ENCODE peak calls at places on chromosomes 3 and 15, in nine cellular contexts. U, Y, E, I, J, Z, F, T and V are unnamed samples.

GRCh38 chr3:195853930-195854478 is 42.3 kb upstream of the MUC4 start:
- DNase-seq in F (no peak), Y (no peak), J (no peak), U (no peak), E (no peak), T (no peak), I (no peak), Z (no peak), V (no peak)

GRCh38 chr3:8981700-8982099 is 18.4 kb upstream of the RAD18 start:
- DNase-seq in U (no peak), E (no peak), J (no peak), Z (no peak), I (no peak), T (no peak), F (no peak), Y (no peak), V (no peak)

GRCh38 chr3:128548011-128548410 is 55.0 kb upstream of the GATA2 start:
- DNase-seq in U (no peak), Z (no peak), J (no peak), F (no peak), Y (no peak), E (no peak), T (no peak), I (no peak), V (no peak)

GRCh38 chr3:185693985-185694675 is 108.0 kb downstream of the SENP2 start:
- DNase-seq in Y (no peak), U (no peak), E (peak), T (no peak), I (no peak), J (no peak), F (no peak), Z (no peak), V (no peak)

GRCh38 chr15:83998486-83998885 is 237.1 kb upstream of the GOLGA6L4 start:
- DNase-seq in Y (no peak), E (no peak), Z (no peak), T (no peak), U (no peak), J (no peak), I (no peak), F (no peak), V (no peak)

GRCh38 chr15:100426893-100427292 is 85.1 kb upstream of the ADAMTS17 start:
- DNase-seq in T (no peak), E (no peak), U (peak), F (no peak), J (peak), Z (no peak), I (no peak), Y (no peak), V (no peak)

GRCh38 chr15:30043211-30043655 is 39.5 kb upstream of the GOLGA8J start:
- DNase-seq in Y (peak), U (no peak), E (peak), T (no peak), F (no peak), J (peak), Z (no peak), I (peak), V (no peak)

GRCh38 chr3:194906229-194906629 is 220.5 kb downstream of the FAM43A start:
- DNase-seq in Z (no peak), Y (peak), F (no peak), J (no peak), T (no peak), I (no peak), E (peak), U (no peak), V (peak)

GRCh38 chr15:90553248-90553745 is 23.6 kb downstream of the CRTC3 start:
- DNase-seq in U (no peak), I (no peak), T (peak), J (no peak), E (peak), Z (no peak), F (no peak), Y (peak), V (peak)

GRCh38 chr3:115248274-115248673 is 101.2 kb upstream of the ZBTB20 start:
- DNase-seq in Z (no peak), I (no peak), T (no peak), J (no peak), Y (peak), F (no peak), U (no peak), E (peak), V (no peak)

GRCh38 chr3:171351676-171352075 is 108.5 kb downstream of the TNIK start:
- DNase-seq in Z (no peak), E (peak), Y (peak), U (no peak), T (peak), J (peak), F (no peak), I (no peak), V (peak)

GRCh38 chr3:52078781-52079560 is 22.6 kb upstream of the DUSP7 start:
- DNase-seq in Z (no peak), E (no peak), F (no peak), Y (no peak), J (no peak), T (no peak), I (no peak), U (no peak), V (no peak)

GRCh38 chr15:25501828-25502446 is 63.1 kb upstream of the UBE3A start:
- DNase-seq in F (peak), Y (peak), J (peak), I (no peak), U (no peak), E (peak), T (peak), Z (no peak), V (peak)

GRCh38 chr15:34119291-34119690 is 17.4 kb downstream of the PGBD4 start:
- DNase-seq in I (no peak), J (no peak), F (no peak), Z (no peak), E (peak), U (no peak), Y (peak), T (no peak), V (peak)

GRCh38 chr3:193016437-193016887 is 98.8 kb upstream of the MB21D2 start:
- DNase-seq in F (no peak), T (no peak), I (no peak), U (peak), J (peak), E (peak), Y (peak), Z (peak), V (no peak)

GRCh38 chr3:15769256-15769915 is 28.4 kb downstream of the ANKRD28 start:
- DNase-seq in U (no peak), E (peak), F (no peak), T (no peak), I (no peak), Z (no peak), Y (no peak), J (no peak), V (no peak)

GRCh38 chr3:13346481-13347389 is 73.4 kb downstream of the NUP210 start:
- DNase-seq in I (no peak), E (no peak), Y (no peak), Z (no peak), U (peak), T (no peak), J (no peak), F (peak), V (no peak)

GRCh38 chr15:46502668-46503067 is 867.8 kb downstream of the SQOR start:
- DNase-seq in F (no peak), E (no peak), T (no peak), Z (no peak), J (no peak), U (no peak), I (no peak), Y (no peak), V (no peak)

GRCh38 chr15:42707068-42707467 is 29.9 kb downstream of the CDAN1 start:
- DNase-seq in Z (no peak), T (no peak), U (no peak), Y (peak), I (peak), J (no peak), F (no peak), E (peak), V (no peak)

GRCh38 chr3:51382076-51382745 is 2.9 kb upstream of the MANF start:
- DNase-seq in Z (no peak), T (no peak), U (no peak), E (no peak), J (no peak), Y (no peak), I (no peak), F (no peak), V (no peak)

GRCh38 chr15:70855764-70856163 is 1.8 kb upstream of the LARP6 start:
- DNase-seq in T (no peak), E (no peak), U (no peak), J (no peak), I (no peak), F (no peak), Y (no peak), Z (no peak), V (no peak)

GRCh38 chr3:177622520-177622919 is 425.2 kb upstream of the TBL1XR1 start:
- DNase-seq in T (no peak), E (no peak), Z (no peak), F (no peak), I (no peak), J (no peak), U (no peak), Y (no peak), V (no peak)

GRCh38 chr15:62209322-62209721 is 44.2 kb upstream of the C2CD4B start:
- DNase-seq in F (no peak), Z (no peak), U (no peak), Y (no peak), T (no peak), J (no peak), E (no peak), I (no peak), V (no peak)

GRCh38 chr15:34241376-34242350 is 16.8 kb downstream of the EMC4 start:
- DNase-seq in F (peak), Z (no peak), I (peak), E (peak), U (no peak), T (peak), J (no peak), Y (peak), V (no peak)

GRCh38 chr15:73959012-73959581 is 32.8 kb downstream of the LOXL1 start:
- DNase-seq in J (no peak), T (no peak), U (no peak), E (no peak), Y (no peak), F (peak), I (no peak), Z (peak), V (peak)

GRCh38 chr3:24344784-24345439 is 149.7 kb downstream of the THRB start:
- DNase-seq in Y (peak), U (no peak), T (no peak), F (no peak), Z (no peak), J (no peak), E (peak), I (no peak), V (no peak)

GRCh38 chr3:187186801-187187421 is 10.4 kb upstream of the RTP1 start:
- DNase-seq in T (peak), I (no peak), J (peak), U (peak), E (peak), F (no peak), Y (peak), Z (peak), V (peak)

GRCh38 chr15:40190591-40190990 is 29.7 kb downstream of the BUB1B start:
- DNase-seq in J (no peak), Z (no peak), Y (peak), T (peak), U (no peak), E (peak), F (no peak), I (peak), V (no peak)

GRCh38 chr15:38672814-38673292 is 108.2 kb upstream of the RASGRP1 start:
- DNase-seq in Z (no peak), U (no peak), Y (no peak), F (peak), J (no peak), I (no peak), E (no peak), T (no peak), V (no peak)

GRCh38 chr3:183439510-183439909 is 11.1 kb upstream of the MCF2L2 start:
- DNase-seq in I (no peak), U (no peak), Z (no peak), Y (no peak), T (no peak), F (no peak), J (no peak), E (no peak), V (no peak)

GRCh38 chr3:35338186-35338585 is 301.1 kb upstream of the ARPP21 start:
- DNase-seq in J (no peak), U (no peak), Z (no peak), T (peak), E (no peak), F (no peak), I (no peak), Y (no peak), V (no peak)

GRCh38 chr3:23620044-23620443 is 185.7 kb upstream of the UBE2E1 start:
- DNase-seq in T (no peak), F (no peak), U (no peak), Y (peak), E (peak), J (no peak), Z (no peak), I (no peak), V (no peak)

GRCh38 chr3:186996356-186996755 is 66.0 kb downstream of the ST6GAL1 start:
- DNase-seq in F (no peak), E (no peak), J (no peak), Z (no peak), U (no peak), Y (no peak), T (no peak), I (no peak), V (no peak)

GRCh38 chr3:45507820-45508317 is 86.7 kb upstream of the LIMD1 start:
- DNase-seq in Y (peak), Z (no peak), E (peak), F (peak), U (peak), T (peak), J (no peak), I (no peak), V (peak)
- TF ChIP-seq CTCF in Y (peak), Z (no peak), E (peak), F (no peak), U (peak), T (peak), J (no peak), I (no peak), V (peak)

GRCh38 chr3:197926418-197926817 is 23.6 kb upstream of the RPL35A start:
- DNase-seq in F (peak), I (no peak), T (no peak), E (no peak), J (no peak), U (no peak), Z (no peak), Y (no peak), V (no peak)
- TF ChIP-seq CTCF in F (peak), I (no peak), T (peak), E (no peak), J (no peak), U (no peak), Z (no peak), Y (peak), V (peak)

GRCh38 chr3:98013428-98014349 is 21.4 kb downstream of the GABRR3 start:
- DNase-seq in T (no peak), J (no peak), I (peak), Z (no peak), F (no peak), Y (peak), U (no peak), E (no peak), V (no peak)
- TF ChIP-seq CTCF in T (no peak), J (no peak), I (no peak), Z (no peak), F (no peak), Y (no peak), U (no peak), E (no peak), V (no peak)

GRCh38 chr3:32719335-32719734 is 34.3 kb downstream of the CNOT10 start:
- DNase-seq in Z (no peak), E (no peak), I (no peak), J (no peak), Y (no peak), T (no peak), U (no peak), F (no peak), V (no peak)
- TF ChIP-seq CTCF in Z (no peak), E (no peak), I (no peak), J (no peak), Y (no peak), T (no peak), U (no peak), F (no peak), V (no peak)

GRCh38 chr3:132735589-132735988 is 13.4 kb upstream of the NPHP3 start:
- DNase-seq in E (no peak), J (no peak), F (no peak), U (no peak), T (no peak), Y (peak), I (no peak), Z (no peak), V (no peak)

GRCh38 chr3:132726341-132726823 is 4.2 kb upstream of the NPHP3 start:
- DNase-seq in T (no peak), F (no peak), Z (no peak), I (peak), U (no peak), Y (peak), E (peak), J (no peak), V (no peak)

GRCh38 chr3:132730891-132731580 is 8.8 kb upstream of the NPHP3 start:
- DNase-seq in U (no peak), T (peak), F (no peak), Z (no peak), E (peak), I (peak), Y (peak), J (no peak), V (no peak)
- TF ChIP-seq CTCF in U (peak), T (peak), F (peak), Z (no peak), E (peak), I (peak), Y (peak), J (no peak), V (peak)

GRCh38 chr3:143001369-143002082 is at the start of gene U2SURP:
- DNase-seq in E (peak), U (peak), I (peak), F (peak), J (peak), Z (peak), T (peak), Y (peak), V (peak)
- TF ChIP-seq CTCF in E (no peak), U (peak), I (no peak), F (no peak), J (no peak), Z (no peak), T (peak), Y (no peak), V (no peak)

GRCh38 chr15:69081310-69082004 is 67.0 kb downstream of the NOX5 start:
- DNase-seq in Y (peak), E (peak), I (no peak), F (no peak), Z (peak), T (peak), U (peak), J (peak), V (peak)
- TF ChIP-seq CTCF in Y (peak), E (no peak), I (no peak), F (no peak), Z (no peak), T (no peak), U (no peak), J (no peak), V (no peak)

GRCh38 chr3:116256843-116257485 is 188.3 kb downstream of the LSAMP start:
- DNase-seq in E (peak), F (no peak), Z (no peak), I (no peak), Y (no peak), J (no peak), U (no peak), T (no peak), V (peak)
- TF ChIP-seq CTCF in E (no peak), F (no peak), Z (no peak), I (no peak), Y (no peak), J (no peak), U (no peak), T (no peak), V (no peak)

DNA sequence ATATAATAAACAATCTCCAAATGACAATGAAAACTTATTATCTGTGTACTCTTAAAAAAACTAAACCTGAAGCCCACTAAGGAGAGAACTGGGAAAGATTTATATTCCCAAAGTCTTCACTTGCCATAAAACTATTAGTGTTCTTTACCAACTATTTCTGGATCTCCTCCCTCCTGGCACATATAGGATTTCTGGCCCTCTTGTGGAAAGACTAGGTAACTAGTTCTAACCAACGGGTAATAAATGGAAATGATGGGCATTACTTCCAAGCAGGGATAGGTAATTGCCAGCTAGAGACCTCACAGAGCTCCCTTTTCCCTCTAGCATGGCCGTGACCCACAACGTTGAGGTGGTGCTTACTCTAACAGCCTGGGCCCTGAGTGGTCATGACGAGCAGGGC is 110.1 kb downstream of the DNAH12 start:
- DNase-seq in T (peak), J (no peak), I (peak), E (peak), F (no peak), U (no peak), Z (no peak), Y (peak), V (peak)
- TF ChIP-seq CTCF in T (peak), J (no peak), I (peak), E (peak), F (peak), U (peak), Z (no peak), Y (peak), V (peak)

DNA sequence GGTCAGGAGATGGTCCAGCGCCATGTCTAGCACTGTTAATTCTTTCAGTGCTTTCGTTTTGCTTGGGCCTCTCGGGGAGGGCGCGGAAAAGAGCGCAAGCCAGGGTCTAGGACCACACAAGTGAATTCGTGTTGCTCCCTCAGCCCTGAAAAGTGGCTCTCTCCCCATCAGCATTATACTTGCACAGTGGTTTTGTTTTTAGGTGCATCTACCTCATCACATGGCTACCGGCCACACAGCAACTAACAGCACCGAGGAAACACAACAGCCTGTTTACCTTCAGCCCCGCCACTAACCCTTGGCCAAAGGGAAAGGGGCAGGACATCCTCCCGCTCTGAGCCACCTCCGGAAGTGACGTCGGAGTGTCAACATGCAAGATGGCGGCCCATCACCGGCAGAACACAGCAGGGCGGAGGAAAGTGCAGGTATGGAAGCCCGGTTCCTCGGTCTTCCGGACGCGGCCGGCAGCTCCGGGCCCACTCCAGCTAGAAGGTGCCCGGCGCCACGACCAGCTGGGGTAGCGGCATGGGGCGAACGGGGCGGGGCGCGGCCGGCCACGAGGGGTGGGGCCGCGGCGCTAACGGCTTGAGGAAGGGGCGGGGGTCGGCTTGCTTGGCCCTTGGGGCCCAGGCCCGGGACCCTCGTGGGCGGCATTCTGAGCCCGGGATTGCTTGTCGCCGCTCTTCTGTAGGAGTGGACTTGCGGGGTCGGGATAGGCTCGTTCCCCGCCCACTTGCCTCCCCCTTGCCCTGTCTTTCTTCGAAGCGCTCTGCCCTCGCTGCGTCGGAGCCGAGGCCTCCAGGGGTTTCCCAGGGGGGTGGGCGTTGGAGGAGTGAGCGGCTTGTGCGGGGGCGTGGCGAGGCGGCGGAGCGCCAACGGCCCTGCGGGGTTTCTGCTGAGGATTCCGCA is at the start of the genes SCN11A and WDR48:
- DNase-seq in F (peak), Z (peak), T (peak), Y (peak), E (peak), U (peak), J (peak), I (peak), V (peak)
- TF ChIP-seq CTCF in F (no peak), Z (no peak), T (no peak), Y (no peak), E (no peak), U (no peak), J (no peak), I (no peak), V (no peak)